ENCODE peak calls at places on chromosomes 1 and 21, in six cellular contexts. One of them, this sample, is unnamed.

GRCh38 chr21:40852563-40852962 is 5.6 kb upstream of the DSCAM start:
- DNase-seq in A549: no peak
- DNase-seq in cardiac muscle cell: no peak
- DNase-seq in RWPE1: no peak
- DNase-seq in left ventricle myocardium inferior: no peak
- DNase-seq in progenitor cell of endocrine pancreas: no peak
- DNase-seq in this sample: no peak

GRCh38 chr21:34603710-34604057 is 11.2 kb downstream of the RCAN1 start:
- DNase-seq in A549: no peak
- DNase-seq in cardiac muscle cell: no peak
- DNase-seq in RWPE1: no peak
- DNase-seq in left ventricle myocardium inferior: no peak
- DNase-seq in progenitor cell of endocrine pancreas: no peak
- DNase-seq in this sample: no peak

GRCh38 chr1:157240495-157241184 is 102.4 kb upstream of the ETV3 start:
- DNase-seq in A549: peak
- DNase-seq in cardiac muscle cell: no peak
- DNase-seq in RWPE1: no peak
- DNase-seq in left ventricle myocardium inferior: no peak
- DNase-seq in progenitor cell of endocrine pancreas: peak
- DNase-seq in this sample: no peak

GRCh38 chr21:42302292-42302650 is 12.9 kb downstream of the TFF3 start:
- DNase-seq in A549: no peak
- DNase-seq in cardiac muscle cell: no peak
- DNase-seq in RWPE1: no peak
- DNase-seq in left ventricle myocardium inferior: no peak
- DNase-seq in progenitor cell of endocrine pancreas: no peak
- DNase-seq in this sample: no peak

GRCh38 chr21:38825901-38826300 is 20.2 kb downstream of the ETS2 start:
- DNase-seq in A549: no peak
- DNase-seq in cardiac muscle cell: no peak
- DNase-seq in RWPE1: no peak
- DNase-seq in left ventricle myocardium inferior: no peak
- DNase-seq in progenitor cell of endocrine pancreas: no peak
- DNase-seq in this sample: no peak

GRCh38 chr1:93288558-93288957 is 57.1 kb upstream of the DR1 start:
- DNase-seq in A549: no peak
- DNase-seq in cardiac muscle cell: no peak
- DNase-seq in RWPE1: no peak
- DNase-seq in left ventricle myocardium inferior: no peak
- DNase-seq in progenitor cell of endocrine pancreas: no peak
- DNase-seq in this sample: no peak

GRCh38 chr1:44775930-44776748 is 799 bp downstream of the RPS8 start:
- DNase-seq in A549: no peak
- DNase-seq in cardiac muscle cell: peak
- DNase-seq in RWPE1: no peak
- DNase-seq in left ventricle myocardium inferior: no peak
- DNase-seq in progenitor cell of endocrine pancreas: no peak
- DNase-seq in this sample: no peak

GRCh38 chr1:31426249-31426922 is 13.4 kb downstream of the SERINC2 start:
- DNase-seq in A549: no peak
- DNase-seq in cardiac muscle cell: no peak
- DNase-seq in RWPE1: no peak
- DNase-seq in left ventricle myocardium inferior: no peak
- DNase-seq in progenitor cell of endocrine pancreas: no peak
- DNase-seq in this sample: no peak

GRCh38 chr1:164515221-164515620 is 43.8 kb upstream of the PBX1 start:
- DNase-seq in A549: no peak
- DNase-seq in cardiac muscle cell: no peak
- DNase-seq in RWPE1: no peak
- DNase-seq in left ventricle myocardium inferior: no peak
- DNase-seq in progenitor cell of endocrine pancreas: no peak
- DNase-seq in this sample: no peak

GRCh38 chr1:164515932-164516331 is 43.1 kb upstream of the PBX1 start:
- DNase-seq in A549: no peak
- DNase-seq in cardiac muscle cell: no peak
- DNase-seq in RWPE1: no peak
- DNase-seq in left ventricle myocardium inferior: no peak
- DNase-seq in progenitor cell of endocrine pancreas: no peak
- DNase-seq in this sample: no peak

GRCh38 chr1:164504699-164505098 is 54.3 kb upstream of the PBX1 start:
- DNase-seq in A549: no peak
- DNase-seq in cardiac muscle cell: no peak
- DNase-seq in RWPE1: no peak
- DNase-seq in left ventricle myocardium inferior: no peak
- DNase-seq in progenitor cell of endocrine pancreas: no peak
- DNase-seq in this sample: no peak

DNA sequence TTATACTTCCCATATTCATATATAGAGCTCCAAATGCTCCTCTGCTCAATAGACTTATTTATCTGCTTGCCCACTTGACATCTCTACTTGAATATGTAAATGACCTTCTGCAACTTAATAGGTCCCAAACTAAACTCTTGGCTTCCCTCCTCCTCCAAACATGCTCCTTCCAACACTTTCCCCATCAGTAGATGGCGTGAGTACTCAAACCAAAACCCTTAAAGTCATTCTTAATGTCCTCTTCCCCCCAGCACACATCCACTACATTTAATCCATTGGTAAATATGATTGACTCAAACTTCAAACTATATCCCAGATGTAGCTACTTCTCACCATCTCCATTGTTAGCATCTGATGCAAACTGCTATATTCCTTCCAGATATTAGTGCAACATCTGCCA is 48.5 kb upstream of the PBX1 start:
- DNase-seq in A549: peak
- DNase-seq in cardiac muscle cell: no peak
- DNase-seq in RWPE1: no peak
- DNase-seq in left ventricle myocardium inferior: no peak
- DNase-seq in progenitor cell of endocrine pancreas: no peak
- DNase-seq in this sample: no peak
- TF ChIP-seq CTCF in A549: no peak
- TF ChIP-seq CTCF in cardiac muscle cell: peak
- TF ChIP-seq CTCF in RWPE1: no peak
- TF ChIP-seq CTCF in left ventricle myocardium inferior: peak
- TF ChIP-seq CTCF in progenitor cell of endocrine pancreas: no peak
- TF ChIP-seq CTCF in this sample: peak

GRCh38 chr1:160046494-160047115 is 14.8 kb upstream of the PIGM start:
- DNase-seq in A549: peak
- DNase-seq in cardiac muscle cell: peak
- DNase-seq in RWPE1: peak
- DNase-seq in left ventricle myocardium inferior: peak
- DNase-seq in progenitor cell of endocrine pancreas: no peak
- DNase-seq in this sample: no peak
- TF ChIP-seq CTCF in A549: peak
- TF ChIP-seq CTCF in cardiac muscle cell: peak
- TF ChIP-seq CTCF in RWPE1: peak
- TF ChIP-seq CTCF in left ventricle myocardium inferior: peak
- TF ChIP-seq CTCF in progenitor cell of endocrine pancreas: peak
- TF ChIP-seq CTCF in this sample: peak

DNA sequence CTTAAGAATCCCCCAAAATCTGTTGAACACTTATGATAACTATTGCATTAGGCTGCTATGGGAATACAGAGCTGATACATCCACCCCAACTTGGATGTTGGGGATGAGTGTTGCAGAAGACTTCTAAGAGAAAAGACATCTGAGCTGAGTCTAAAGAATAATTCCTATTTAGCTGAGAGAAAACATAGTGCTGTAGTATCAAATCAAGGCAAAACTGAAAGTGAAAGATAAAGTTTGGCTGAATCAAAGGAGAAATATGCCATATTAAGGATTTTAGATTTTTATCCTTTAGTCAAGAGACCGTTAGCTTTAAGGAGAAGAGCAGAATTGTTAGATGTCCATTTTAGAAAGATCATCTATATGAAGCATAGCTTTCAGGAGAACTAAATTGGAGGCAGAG is 726.9 kb upstream of the PTBP2 start:
- DNase-seq in A549: no peak
- DNase-seq in cardiac muscle cell: no peak
- DNase-seq in RWPE1: no peak
- DNase-seq in left ventricle myocardium inferior: no peak
- DNase-seq in progenitor cell of endocrine pancreas: no peak
- DNase-seq in this sample: no peak
- TF ChIP-seq CTCF in A549: no peak
- TF ChIP-seq CTCF in cardiac muscle cell: no peak
- TF ChIP-seq CTCF in RWPE1: no peak
- TF ChIP-seq CTCF in left ventricle myocardium inferior: no peak
- TF ChIP-seq CTCF in progenitor cell of endocrine pancreas: no peak
- TF ChIP-seq CTCF in this sample: no peak

GRCh38 chr1:162038624-162039023 is 15.0 kb upstream of the OLFML2B start:
- DNase-seq in A549: no peak
- DNase-seq in cardiac muscle cell: no peak
- DNase-seq in RWPE1: no peak
- DNase-seq in left ventricle myocardium inferior: no peak
- DNase-seq in progenitor cell of endocrine pancreas: no peak
- DNase-seq in this sample: no peak
- TF ChIP-seq CTCF in A549: peak
- TF ChIP-seq CTCF in cardiac muscle cell: no peak
- TF ChIP-seq CTCF in RWPE1: no peak
- TF ChIP-seq CTCF in left ventricle myocardium inferior: no peak
- TF ChIP-seq CTCF in progenitor cell of endocrine pancreas: no peak
- TF ChIP-seq CTCF in this sample: no peak

GRCh38 chr1:78377356-78377928 is 113.3 kb upstream of the PTGFR start:
- DNase-seq in A549: no peak
- DNase-seq in cardiac muscle cell: no peak
- DNase-seq in RWPE1: peak
- DNase-seq in left ventricle myocardium inferior: no peak
- DNase-seq in progenitor cell of endocrine pancreas: no peak
- DNase-seq in this sample: no peak
- TF ChIP-seq CTCF in A549: no peak
- TF ChIP-seq CTCF in cardiac muscle cell: no peak
- TF ChIP-seq CTCF in RWPE1: no peak
- TF ChIP-seq CTCF in left ventricle myocardium inferior: no peak
- TF ChIP-seq CTCF in progenitor cell of endocrine pancreas: no peak
- TF ChIP-seq CTCF in this sample: no peak

DNA sequence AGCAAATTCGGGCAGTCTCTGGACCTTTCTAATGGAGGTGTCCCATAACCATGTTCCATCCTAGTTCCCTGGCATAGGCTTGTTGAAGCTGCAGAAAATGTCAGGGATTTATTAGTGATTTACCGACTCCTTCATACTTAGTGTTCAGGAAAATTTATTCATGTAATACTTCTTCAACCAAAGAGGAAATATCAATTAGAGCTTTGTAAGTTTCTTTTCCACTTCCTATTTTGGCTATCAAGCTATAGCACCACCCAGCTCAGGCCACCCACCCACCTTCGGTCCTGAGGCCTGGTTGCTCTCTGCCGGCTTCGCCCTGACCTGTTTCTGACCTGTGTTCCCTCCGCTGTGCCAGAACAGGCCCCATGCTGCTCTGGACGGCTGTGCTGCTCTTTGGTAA is at the start of gene FCRL6:
- DNase-seq in A549: no peak
- DNase-seq in cardiac muscle cell: no peak
- DNase-seq in RWPE1: no peak
- DNase-seq in left ventricle myocardium inferior: no peak
- DNase-seq in progenitor cell of endocrine pancreas: no peak
- DNase-seq in this sample: no peak
- TF ChIP-seq CTCF in A549: no peak
- TF ChIP-seq CTCF in cardiac muscle cell: no peak
- TF ChIP-seq CTCF in RWPE1: no peak
- TF ChIP-seq CTCF in left ventricle myocardium inferior: no peak
- TF ChIP-seq CTCF in progenitor cell of endocrine pancreas: no peak
- TF ChIP-seq CTCF in this sample: no peak

GRCh38 chr1:175845985-175846384 is 102.6 kb upstream of the TNR start:
- DNase-seq in A549: no peak
- DNase-seq in cardiac muscle cell: no peak
- DNase-seq in RWPE1: no peak
- DNase-seq in left ventricle myocardium inferior: no peak
- DNase-seq in progenitor cell of endocrine pancreas: no peak
- DNase-seq in this sample: no peak
- TF ChIP-seq CTCF in A549: no peak
- TF ChIP-seq CTCF in cardiac muscle cell: no peak
- TF ChIP-seq CTCF in RWPE1: no peak
- TF ChIP-seq CTCF in left ventricle myocardium inferior: no peak
- TF ChIP-seq CTCF in progenitor cell of endocrine pancreas: no peak
- TF ChIP-seq CTCF in this sample: no peak

This sample was measured in AG04450.